ENCODE peak calls at places on chromosomes 2 and 18, in nine cellular contexts. One of them, this sample, is unnamed.

GRCh38 chr2:195559431-195559914 is 97.6 kb upstream of the SLC39A10 start:
- DNase-seq in stomach: no peak
- DNase-seq in sigmoid colon: no peak
- DNase-seq in endothelial cell of umbilical vein: no peak
- DNase-seq in upper lobe of left lung: peak; percentile 68
- DNase-seq in uterus: no peak
- DNase-seq in adrenal gland: peak; percentile 55
- DNase-seq in NB4: peak; percentile 94
- DNase-seq in breast epithelium: no peak
- DNase-seq in this sample: peak; percentile 40

GRCh38 chr18:45667056-45667455 is 51.8 kb downstream of the SLC14A2 start:
- DNase-seq in stomach: no peak
- DNase-seq in sigmoid colon: no peak
- DNase-seq in endothelial cell of umbilical vein: no peak
- DNase-seq in upper lobe of left lung: no peak
- DNase-seq in uterus: no peak
- DNase-seq in adrenal gland: no peak
- DNase-seq in NB4: no peak
- DNase-seq in breast epithelium: no peak
- DNase-seq in this sample: no peak

GRCh38 chr2:56128235-56128634 is 55.6 kb upstream of the CCDC85A start:
- DNase-seq in stomach: no peak
- DNase-seq in sigmoid colon: no peak
- DNase-seq in endothelial cell of umbilical vein: no peak
- DNase-seq in upper lobe of left lung: no peak
- DNase-seq in uterus: no peak
- DNase-seq in adrenal gland: no peak
- DNase-seq in NB4: no peak
- DNase-seq in breast epithelium: no peak
- DNase-seq in this sample: no peak

GRCh38 chr2:23426284-23426905 is 41.4 kb downstream of the KLHL29 start:
- DNase-seq in stomach: no peak
- DNase-seq in sigmoid colon: peak; percentile 92
- DNase-seq in endothelial cell of umbilical vein: no peak
- DNase-seq in upper lobe of left lung: peak; percentile 50
- DNase-seq in uterus: peak; percentile 39
- DNase-seq in adrenal gland: peak; percentile 92
- DNase-seq in NB4: no peak
- DNase-seq in breast epithelium: no peak
- DNase-seq in this sample: no peak

GRCh38 chr2:170354855-170355649 is 177.1 kb downstream of the MYO3B start:
- DNase-seq in stomach: no peak
- DNase-seq in sigmoid colon: no peak
- DNase-seq in endothelial cell of umbilical vein: no peak
- DNase-seq in upper lobe of left lung: no peak
- DNase-seq in uterus: no peak
- DNase-seq in adrenal gland: no peak
- DNase-seq in NB4: no peak
- DNase-seq in breast epithelium: no peak
- DNase-seq in this sample: no peak

GRCh38 chr2:25035537-25036220 is 6.2 kb upstream of the EFR3B start:
- DNase-seq in stomach: no peak
- DNase-seq in sigmoid colon: no peak
- DNase-seq in endothelial cell of umbilical vein: no peak
- DNase-seq in upper lobe of left lung: peak; percentile 69
- DNase-seq in uterus: no peak
- DNase-seq in adrenal gland: no peak
- DNase-seq in NB4: peak; percentile 83
- DNase-seq in breast epithelium: no peak
- DNase-seq in this sample: no peak

GRCh38 chr18:40926679-40927078 is 1028.4 kb upstream of the PIK3C3 start:
- DNase-seq in stomach: no peak
- DNase-seq in sigmoid colon: no peak
- DNase-seq in endothelial cell of umbilical vein: no peak
- DNase-seq in upper lobe of left lung: no peak
- DNase-seq in uterus: no peak
- DNase-seq in adrenal gland: no peak
- DNase-seq in NB4: no peak
- DNase-seq in breast epithelium: no peak
- DNase-seq in this sample: no peak

GRCh38 chr2:196066794-196067382 is 1.7 kb downstream of the DNAH7 start:
- DNase-seq in stomach: no peak
- DNase-seq in sigmoid colon: no peak
- DNase-seq in endothelial cell of umbilical vein: peak; percentile 53
- DNase-seq in upper lobe of left lung: no peak
- DNase-seq in uterus: no peak
- DNase-seq in adrenal gland: no peak
- DNase-seq in NB4: peak; percentile 59
- DNase-seq in breast epithelium: no peak
- DNase-seq in this sample: no peak

GRCh38 chr18:35507623-35508022 is 9.9 kb upstream of the INO80C start:
- DNase-seq in stomach: no peak
- DNase-seq in sigmoid colon: no peak
- DNase-seq in endothelial cell of umbilical vein: no peak
- DNase-seq in upper lobe of left lung: peak; percentile 35
- DNase-seq in uterus: no peak
- DNase-seq in adrenal gland: no peak
- DNase-seq in NB4: no peak
- DNase-seq in breast epithelium: no peak
- DNase-seq in this sample: no peak

GRCh38 chr2:28447943-28448737 is 47.7 kb upstream of the PLB1 start:
- DNase-seq in stomach: no peak
- DNase-seq in sigmoid colon: peak; percentile 39
- DNase-seq in endothelial cell of umbilical vein: no peak
- DNase-seq in upper lobe of left lung: no peak
- DNase-seq in uterus: no peak
- DNase-seq in adrenal gland: no peak
- DNase-seq in NB4: peak; percentile 96
- DNase-seq in breast epithelium: no peak
- DNase-seq in this sample: no peak

GRCh38 chr2:217527586-217528202 is 475.1 kb downstream of the TNS1 start:
- DNase-seq in stomach: no peak
- DNase-seq in sigmoid colon: no peak
- DNase-seq in endothelial cell of umbilical vein: no peak
- DNase-seq in upper lobe of left lung: no peak
- DNase-seq in uterus: no peak
- DNase-seq in adrenal gland: no peak
- DNase-seq in NB4: no peak
- DNase-seq in breast epithelium: no peak
- DNase-seq in this sample: no peak

GRCh38 chr18:48711651-48712486 is 173.0 kb downstream of the CTIF start:
- DNase-seq in stomach: no peak
- DNase-seq in sigmoid colon: no peak
- DNase-seq in endothelial cell of umbilical vein: peak; percentile 51
- DNase-seq in upper lobe of left lung: no peak
- DNase-seq in uterus: peak; percentile 35
- DNase-seq in adrenal gland: peak; percentile 73
- DNase-seq in NB4: peak; percentile 39
- DNase-seq in breast epithelium: no peak
- DNase-seq in this sample: peak; percentile 34

DNA sequence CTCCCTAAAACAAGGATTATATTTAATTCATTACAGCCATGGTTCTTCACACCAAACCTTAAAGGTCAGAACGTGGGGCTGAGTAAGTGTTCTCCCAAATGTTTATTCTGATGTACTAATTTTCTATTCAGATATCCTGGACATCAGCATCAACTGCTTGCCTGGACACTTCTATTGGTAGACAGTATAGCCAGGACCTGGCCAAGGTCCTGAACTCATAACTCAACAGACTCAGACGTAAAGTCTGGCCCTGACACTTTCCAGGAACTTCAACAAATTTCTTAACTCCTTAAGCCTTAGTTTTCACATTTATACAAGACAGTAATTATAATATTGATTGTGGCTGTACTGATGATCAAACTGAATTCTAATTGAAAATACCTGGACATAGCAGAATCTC is 89.1 kb downstream of the AKAIN1 start:
- DNase-seq in stomach: no peak
- DNase-seq in sigmoid colon: no peak
- DNase-seq in endothelial cell of umbilical vein: no peak
- DNase-seq in upper lobe of left lung: no peak
- DNase-seq in uterus: no peak
- DNase-seq in adrenal gland: no peak
- DNase-seq in NB4: peak; percentile 8
- DNase-seq in breast epithelium: no peak
- DNase-seq in this sample: no peak
- TF ChIP-seq POLR2A in stomach: no peak
- TF ChIP-seq POLR2A in sigmoid colon: no peak
- TF ChIP-seq POLR2A in endothelial cell of umbilical vein: no peak
- TF ChIP-seq POLR2A in upper lobe of left lung: no peak
- TF ChIP-seq POLR2A in uterus: no peak
- TF ChIP-seq POLR2A in adrenal gland: no peak
- TF ChIP-seq POLR2A in NB4: no peak
- TF ChIP-seq POLR2A in breast epithelium: no peak
- TF ChIP-seq POLR2A in this sample: no peak

GRCh38 chr2:47904903-47905453 is 1.3 kb downstream of the FBXO11 start:
- DNase-seq in stomach: peak; percentile 26
- DNase-seq in sigmoid colon: no peak
- DNase-seq in endothelial cell of umbilical vein: peak; percentile 45
- DNase-seq in upper lobe of left lung: peak; percentile 37
- DNase-seq in uterus: peak; percentile 29
- DNase-seq in adrenal gland: peak; percentile 59
- DNase-seq in NB4: peak; percentile 65
- DNase-seq in breast epithelium: no peak
- DNase-seq in this sample: peak; percentile 6

GRCh38 chr2:47905454-47906260 is 641 bp downstream of the FBXO11 start:
- DNase-seq in stomach: peak; percentile 55
- DNase-seq in sigmoid colon: peak; percentile 82
- DNase-seq in endothelial cell of umbilical vein: peak; percentile 55
- DNase-seq in upper lobe of left lung: peak; percentile 54
- DNase-seq in uterus: peak; percentile 54
- DNase-seq in adrenal gland: peak; percentile 75
- DNase-seq in NB4: peak; percentile 79
- DNase-seq in breast epithelium: peak; percentile 53
- DNase-seq in this sample: no peak

GRCh38 chr2:47906261-47907096 is at the start of gene FBXO11:
- DNase-seq in stomach: peak; percentile 92
- DNase-seq in sigmoid colon: peak; percentile 98
- DNase-seq in endothelial cell of umbilical vein: peak; percentile 99
- DNase-seq in upper lobe of left lung: peak; percentile 96
- DNase-seq in uterus: peak; percentile 98
- DNase-seq in adrenal gland: peak; percentile 99
- DNase-seq in NB4: peak; percentile 98
- DNase-seq in breast epithelium: peak; percentile 83
- DNase-seq in this sample: peak; percentile 76

GRCh38 chr2:47908682-47909081 is 2.4 kb upstream of the FBXO11 start:
- DNase-seq in stomach: no peak
- DNase-seq in sigmoid colon: no peak
- DNase-seq in endothelial cell of umbilical vein: no peak
- DNase-seq in upper lobe of left lung: no peak
- DNase-seq in uterus: no peak
- DNase-seq in adrenal gland: no peak
- DNase-seq in NB4: no peak
- DNase-seq in breast epithelium: no peak
- DNase-seq in this sample: no peak

GRCh38 chr2:47907097-47907781 is 941 bp upstream of the FBXO11 start:
- DNase-seq in stomach: peak; percentile 34
- DNase-seq in sigmoid colon: no peak
- DNase-seq in endothelial cell of umbilical vein: no peak
- DNase-seq in upper lobe of left lung: peak; percentile 62
- DNase-seq in uterus: peak; percentile 42
- DNase-seq in adrenal gland: peak; percentile 60
- DNase-seq in NB4: peak; percentile 21
- DNase-seq in breast epithelium: no peak
- DNase-seq in this sample: no peak
- TF ChIP-seq POLR2A in stomach: no peak
- TF ChIP-seq POLR2A in sigmoid colon: no peak
- TF ChIP-seq POLR2A in endothelial cell of umbilical vein: no peak
- TF ChIP-seq POLR2A in upper lobe of left lung: no peak
- TF ChIP-seq POLR2A in uterus: no peak
- TF ChIP-seq POLR2A in adrenal gland: no peak
- TF ChIP-seq POLR2A in NB4: no peak
- TF ChIP-seq POLR2A in breast epithelium: no peak
- TF ChIP-seq POLR2A in this sample: no peak

GRCh38 chr2:179264238-179265081 is at the start of gene SESTD1:
- DNase-seq in stomach: peak; percentile 67
- DNase-seq in sigmoid colon: peak; percentile 85
- DNase-seq in endothelial cell of umbilical vein: peak; percentile 56
- DNase-seq in upper lobe of left lung: peak; percentile 77
- DNase-seq in uterus: peak; percentile 43
- DNase-seq in adrenal gland: peak; percentile 73
- DNase-seq in NB4: peak; percentile 44
- DNase-seq in breast epithelium: peak; percentile 73
- DNase-seq in this sample: peak; percentile 36
- TF ChIP-seq POLR2A in stomach: no peak
- TF ChIP-seq POLR2A in sigmoid colon: no peak
- TF ChIP-seq POLR2A in endothelial cell of umbilical vein: peak; percentile 40
- TF ChIP-seq POLR2A in upper lobe of left lung: no peak
- TF ChIP-seq POLR2A in uterus: peak; percentile 64
- TF ChIP-seq POLR2A in adrenal gland: no peak
- TF ChIP-seq POLR2A in NB4: peak; percentile 40
- TF ChIP-seq POLR2A in breast epithelium: no peak
- TF ChIP-seq POLR2A in this sample: peak; percentile 36

DNA sequence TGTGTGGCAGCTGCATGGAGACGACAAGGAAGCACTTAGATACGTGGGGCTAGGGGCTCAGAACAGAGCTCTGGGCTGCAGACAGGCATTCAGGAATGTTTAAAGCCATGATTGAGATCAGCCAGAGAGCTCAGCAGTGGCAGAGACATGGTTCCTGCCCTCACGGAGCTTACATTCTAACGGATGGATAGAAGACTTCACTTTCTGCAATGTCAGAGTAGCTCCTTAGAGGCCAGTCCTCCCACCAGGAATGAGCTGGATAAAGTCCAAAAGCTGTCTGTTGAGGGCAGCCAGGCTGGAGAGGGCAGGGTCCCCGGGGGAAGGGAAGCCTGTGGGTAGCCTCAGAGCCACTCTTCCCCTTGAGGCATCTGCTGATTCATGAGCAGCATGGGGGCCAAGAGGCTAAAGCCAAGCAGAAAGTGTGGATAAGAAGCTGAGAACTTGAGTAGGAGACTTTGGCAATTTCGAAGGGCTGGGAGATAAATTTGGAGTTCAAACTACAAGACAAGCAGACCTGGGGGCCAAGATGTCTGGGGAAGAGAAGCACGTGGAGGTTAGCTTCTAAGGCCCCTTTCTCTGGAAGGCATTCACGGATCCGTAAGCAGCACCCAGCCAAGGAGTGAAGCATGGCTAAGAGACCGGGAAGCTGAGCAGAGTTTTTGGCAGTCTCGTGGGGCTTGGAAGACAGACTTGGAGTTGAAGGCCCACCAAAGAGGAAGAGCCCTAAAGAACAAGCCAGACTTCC is 9.7 kb upstream of the CIB4 start:
- DNase-seq in stomach: peak; percentile 11
- DNase-seq in sigmoid colon: no peak
- DNase-seq in endothelial cell of umbilical vein: no peak
- DNase-seq in upper lobe of left lung: no peak
- DNase-seq in uterus: no peak
- DNase-seq in adrenal gland: peak; percentile 53
- DNase-seq in NB4: peak; percentile 26
- DNase-seq in breast epithelium: peak; percentile 20
- DNase-seq in this sample: no peak
- TF ChIP-seq POLR2A in stomach: no peak
- TF ChIP-seq POLR2A in sigmoid colon: no peak
- TF ChIP-seq POLR2A in endothelial cell of umbilical vein: no peak
- TF ChIP-seq POLR2A in upper lobe of left lung: no peak
- TF ChIP-seq POLR2A in uterus: no peak
- TF ChIP-seq POLR2A in adrenal gland: no peak
- TF ChIP-seq POLR2A in NB4: no peak
- TF ChIP-seq POLR2A in breast epithelium: no peak
- TF ChIP-seq POLR2A in this sample: no peak